ENCODE peak calls at places on chromosomes 5 and 9, in five cellular contexts. S is C1 segment of cervical spinal cord, T is GM23248, G is AG04449, N is iris pigment epithelial cell. U is an unnamed sample.

GRCh38 chr5:75567710-75568109 is 43.5 kb upstream of the ANKDD1B start:
- DNase-seq in S (no peak), T (peak), G (no peak), N (peak), U (peak)

GRCh38 chr5:149930060-149930753 is 14.4 kb downstream of the PDE6A start:
- DNase-seq in S (no peak), T (peak), G (no peak), N (no peak), U (no peak)

GRCh38 chr5:61901997-61902396 is 404.0 kb upstream of the KIF2A start:
- DNase-seq in S (no peak), T (no peak), G (no peak), N (no peak), U (no peak)

GRCh38 chr9:87564111-87564510 is 66.4 kb downstream of the DAPK1 start:
- DNase-seq in S (no peak), T (no peak), G (no peak), N (no peak), U (no peak)

GRCh38 chr9:129223551-129224208 is 45.6 kb upstream of the IER5L start:
- DNase-seq in S (no peak), T (no peak), G (no peak), N (no peak), U (no peak)

GRCh38 chr5:150108711-150109605 is 22.6 kb upstream of the CSF1R start:
- DNase-seq in S (no peak), T (no peak), G (no peak), N (no peak), U (no peak)

GRCh38 chr9:25964239-25964638 is 286.0 kb upstream of the TUSC1 start:
- DNase-seq in S (no peak), T (peak), G (peak), N (peak), U (peak)

GRCh38 chr5:14908195-14908594 is 36.6 kb upstream of the ANKH start:
- DNase-seq in S (no peak), T (peak), G (no peak), N (no peak), U (peak)

GRCh38 chr9:133822439-133823065 is 84.4 kb upstream of the SARDH start:
- DNase-seq in S (no peak), T (no peak), G (no peak), N (no peak), U (no peak)

GRCh38 chr9:136052991-136053756 is 41.9 kb downstream of the NACC2 start:
- DNase-seq in S (peak), T (peak), G (no peak), N (no peak), U (peak)

GRCh38 chr5:10724799-10725507 is 36.1 kb downstream of the DAP start:
- DNase-seq in S (no peak), T (peak), G (no peak), N (peak), U (peak)

GRCh38 chr5:36537729-36538128 is 68.7 kb upstream of the SLC1A3 start:
- DNase-seq in S (no peak), T (no peak), G (no peak), N (no peak), U (no peak)

GRCh38 chr5:132134384-132134783 is 60.8 kb downstream of the CSF2 start:
- DNase-seq in S (no peak), T (peak), G (no peak), N (peak), U (no peak)

U was measured in adipocyte.